ENCODE peak calls at places on chromosome 11, in ten cellular contexts. One of them, this sample, is unnamed.

GRCh38 chr11:109439684-109440083 is 17.7 kb downstream of the C11orf87 start:
- DNase-seq in lower leg skin: no peak
- DNase-seq in tibial artery: no peak
- DNase-seq in upper lobe of right lung: no peak
- DNase-seq in fibroblast of mammary gland: no peak
- DNase-seq in cardiac fibroblast: no peak
- DNase-seq in PC-3: no peak
- DNase-seq in psoas muscle: no peak
- DNase-seq in WTC11: no peak
- DNase-seq in GM06990: no peak
- DNase-seq in this sample: no peak

GRCh38 chr11:119982517-119983239 is 155.2 kb downstream of the TRIM29 start:
- DNase-seq in lower leg skin: peak; percentile 63
- DNase-seq in tibial artery: no peak
- DNase-seq in upper lobe of right lung: peak; percentile 51
- DNase-seq in fibroblast of mammary gland: peak; percentile 54
- DNase-seq in cardiac fibroblast: peak; percentile 9
- DNase-seq in PC-3: no peak
- DNase-seq in psoas muscle: no peak
- DNase-seq in WTC11: no peak
- DNase-seq in GM06990: no peak
- DNase-seq in this sample: no peak

GRCh38 chr11:36763187-36763586 is 165.2 kb upstream of the RAG2 start:
- DNase-seq in lower leg skin: no peak
- DNase-seq in tibial artery: no peak
- DNase-seq in upper lobe of right lung: no peak
- DNase-seq in fibroblast of mammary gland: no peak
- DNase-seq in cardiac fibroblast: no peak
- DNase-seq in PC-3: no peak
- DNase-seq in psoas muscle: no peak
- DNase-seq in WTC11: no peak
- DNase-seq in GM06990: no peak
- DNase-seq in this sample: no peak

GRCh38 chr11:116813170-116813569 is 9.9 kb downstream of the APOA4 start:
- DNase-seq in lower leg skin: no peak
- DNase-seq in tibial artery: no peak
- DNase-seq in upper lobe of right lung: no peak
- DNase-seq in fibroblast of mammary gland: no peak
- DNase-seq in cardiac fibroblast: no peak
- DNase-seq in PC-3: no peak
- DNase-seq in psoas muscle: no peak
- DNase-seq in WTC11: no peak
- DNase-seq in GM06990: no peak
- DNase-seq in this sample: no peak

GRCh38 chr11:123072279-123072678 is 10.3 kb upstream of the HSPA8 start:
- DNase-seq in lower leg skin: no peak
- DNase-seq in tibial artery: no peak
- DNase-seq in upper lobe of right lung: no peak
- DNase-seq in fibroblast of mammary gland: no peak
- DNase-seq in cardiac fibroblast: no peak
- DNase-seq in PC-3: peak; percentile 82
- DNase-seq in psoas muscle: no peak
- DNase-seq in WTC11: no peak
- DNase-seq in GM06990: no peak
- DNase-seq in this sample: no peak

GRCh38 chr11:45225277-45225676 is 60.9 kb downstream of the SYT13 start:
- DNase-seq in lower leg skin: no peak
- DNase-seq in tibial artery: peak; percentile 7
- DNase-seq in upper lobe of right lung: no peak
- DNase-seq in fibroblast of mammary gland: no peak
- DNase-seq in cardiac fibroblast: no peak
- DNase-seq in PC-3: peak; percentile 55
- DNase-seq in psoas muscle: no peak
- DNase-seq in WTC11: no peak
- DNase-seq in GM06990: no peak
- DNase-seq in this sample: peak; percentile 14

GRCh38 chr11:31959711-31960110 is 131.2 kb upstream of the RCN1 start:
- DNase-seq in lower leg skin: no peak
- DNase-seq in tibial artery: no peak
- DNase-seq in upper lobe of right lung: no peak
- DNase-seq in fibroblast of mammary gland: peak; percentile 37
- DNase-seq in cardiac fibroblast: no peak
- DNase-seq in PC-3: peak; percentile 83
- DNase-seq in psoas muscle: no peak
- DNase-seq in WTC11: no peak
- DNase-seq in GM06990: no peak
- DNase-seq in this sample: no peak

GRCh38 chr11:118366287-118366686 is 6.9 kb downstream of the UBE4A start:
- DNase-seq in lower leg skin: no peak
- DNase-seq in tibial artery: no peak
- DNase-seq in upper lobe of right lung: no peak
- DNase-seq in fibroblast of mammary gland: no peak
- DNase-seq in cardiac fibroblast: no peak
- DNase-seq in PC-3: no peak
- DNase-seq in psoas muscle: no peak
- DNase-seq in WTC11: no peak
- DNase-seq in GM06990: no peak
- DNase-seq in this sample: no peak

DNA sequence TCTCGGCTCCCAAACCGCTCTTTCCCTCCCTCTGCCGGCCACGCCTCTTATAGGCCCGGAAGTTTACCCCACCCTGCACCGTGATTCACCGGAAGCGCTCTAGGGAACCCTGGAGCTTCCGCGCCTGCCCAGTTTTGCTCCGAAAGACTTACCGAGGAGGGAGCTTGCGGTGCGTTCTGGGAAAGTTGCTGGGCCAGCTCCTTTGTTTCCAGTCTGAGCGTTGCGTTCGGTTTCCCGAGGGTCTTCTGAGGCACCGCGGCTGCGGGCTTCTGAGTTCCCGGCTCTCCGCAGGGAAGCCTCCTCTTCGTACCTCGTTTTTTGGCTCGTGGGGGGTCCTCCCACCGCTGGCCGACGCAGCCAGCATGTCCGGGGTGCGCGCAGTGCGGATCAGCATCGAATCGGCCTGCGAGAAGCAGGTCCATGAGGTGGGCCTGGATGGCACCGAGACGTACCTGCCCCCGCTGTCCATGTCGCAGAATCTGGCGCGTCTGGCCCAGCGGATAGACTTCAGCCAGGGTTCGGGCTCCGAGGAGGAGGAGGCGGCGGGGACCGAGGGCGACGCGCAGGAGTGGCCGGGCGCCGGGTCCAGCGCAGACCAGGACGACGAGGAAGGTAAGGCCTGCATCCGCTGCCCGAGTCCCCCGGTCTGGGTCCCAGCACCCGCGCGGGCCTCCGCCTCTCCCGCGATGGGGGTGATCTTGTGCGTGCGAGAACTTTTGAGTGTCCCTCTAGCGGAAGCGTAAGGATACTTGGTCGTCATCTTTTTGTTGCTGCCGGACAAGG is at the start of gene MED17:
- DNase-seq in lower leg skin: peak; percentile 98
- DNase-seq in tibial artery: peak; percentile 95
- DNase-seq in upper lobe of right lung: peak; percentile 94
- DNase-seq in fibroblast of mammary gland: peak; percentile 91
- DNase-seq in cardiac fibroblast: peak; percentile 94
- DNase-seq in PC-3: peak; percentile 98
- DNase-seq in psoas muscle: peak; percentile 95
- DNase-seq in WTC11: peak; percentile 91
- DNase-seq in GM06990: peak; percentile 85
- DNase-seq in this sample: peak; percentile 87
- TF ChIP-seq CTCF in lower leg skin: no peak
- TF ChIP-seq CTCF in tibial artery: peak; percentile 41
- TF ChIP-seq CTCF in upper lobe of right lung: peak; percentile 46
- TF ChIP-seq CTCF in fibroblast of mammary gland: peak; percentile 41
- TF ChIP-seq CTCF in cardiac fibroblast: peak; percentile 37
- TF ChIP-seq CTCF in PC-3: peak; percentile 59
- TF ChIP-seq CTCF in psoas muscle: peak; percentile 41
- TF ChIP-seq CTCF in WTC11: no peak
- TF ChIP-seq CTCF in GM06990: peak; percentile 36
- TF ChIP-seq CTCF in this sample: peak; percentile 59

DNA sequence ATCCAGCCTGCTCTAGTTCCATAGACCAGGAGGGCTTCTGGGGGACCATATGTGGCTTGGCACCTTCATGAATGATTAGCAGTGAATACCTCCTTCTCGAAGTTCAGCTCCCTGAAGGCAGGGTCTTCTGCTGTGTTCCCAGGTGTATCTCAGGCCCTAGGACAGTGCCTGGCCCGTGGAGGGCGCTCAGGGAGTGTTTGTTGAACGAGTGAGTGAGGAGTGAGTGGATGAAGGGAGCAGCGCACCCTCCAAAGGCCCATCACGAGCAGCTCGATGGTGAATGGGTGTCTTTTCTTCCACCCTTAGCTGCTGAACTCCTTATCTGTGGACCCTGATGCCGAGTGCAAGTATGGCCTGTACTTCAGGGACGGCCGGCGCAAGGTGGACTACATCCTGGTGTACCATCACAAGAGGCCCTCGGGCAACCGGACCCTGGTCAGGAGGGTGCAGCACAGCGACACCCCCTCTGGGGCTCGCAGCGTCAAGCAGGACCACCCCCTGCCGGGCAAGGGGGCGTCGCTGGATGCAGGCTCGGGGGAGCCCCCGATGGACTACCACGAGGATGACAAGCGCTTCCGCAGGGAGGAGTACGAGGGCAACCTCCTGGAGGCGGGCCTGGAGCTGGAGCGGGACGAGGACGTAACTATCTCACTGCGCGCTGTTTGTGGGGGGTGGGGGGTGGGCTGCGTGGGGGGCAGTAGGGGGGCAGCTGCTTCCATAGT is 9.5 kb downstream of the ANO1 start:
- DNase-seq in lower leg skin: no peak
- DNase-seq in tibial artery: no peak
- DNase-seq in upper lobe of right lung: peak; percentile 57
- DNase-seq in fibroblast of mammary gland: no peak
- DNase-seq in cardiac fibroblast: no peak
- DNase-seq in PC-3: no peak
- DNase-seq in psoas muscle: no peak
- DNase-seq in WTC11: peak; percentile 67
- DNase-seq in GM06990: no peak
- DNase-seq in this sample: no peak
- TF ChIP-seq CTCF in lower leg skin: no peak
- TF ChIP-seq CTCF in tibial artery: no peak
- TF ChIP-seq CTCF in upper lobe of right lung: no peak
- TF ChIP-seq CTCF in fibroblast of mammary gland: no peak
- TF ChIP-seq CTCF in cardiac fibroblast: no peak
- TF ChIP-seq CTCF in PC-3: no peak
- TF ChIP-seq CTCF in psoas muscle: no peak
- TF ChIP-seq CTCF in WTC11: no peak
- TF ChIP-seq CTCF in GM06990: no peak
- TF ChIP-seq CTCF in this sample: no peak

GRCh38 chr11:66267379-66268209 is 845 bp upstream of the RAB1B start:
- DNase-seq in lower leg skin: peak; percentile 98
- DNase-seq in tibial artery: peak; percentile 95
- DNase-seq in upper lobe of right lung: peak; percentile 93
- DNase-seq in fibroblast of mammary gland: peak; percentile 76
- DNase-seq in cardiac fibroblast: peak; percentile 93
- DNase-seq in PC-3: peak; percentile 81
- DNase-seq in psoas muscle: peak; percentile 94
- DNase-seq in WTC11: peak; percentile 86
- DNase-seq in GM06990: peak; percentile 89
- DNase-seq in this sample: peak; percentile 75

GRCh38 chr11:66268210-66268952 is at the start of gene RAB1B:
- DNase-seq in lower leg skin: peak; percentile 100
- DNase-seq in tibial artery: peak; percentile 100
- DNase-seq in upper lobe of right lung: peak; percentile 100
- DNase-seq in fibroblast of mammary gland: peak; percentile 99
- DNase-seq in cardiac fibroblast: peak; percentile 100
- DNase-seq in PC-3: peak; percentile 100
- DNase-seq in psoas muscle: peak; percentile 100
- DNase-seq in WTC11: peak; percentile 100
- DNase-seq in GM06990: peak; percentile 100
- DNase-seq in this sample: peak; percentile 100

GRCh38 chr11:66267039-66267378 is 1.4 kb upstream of the RAB1B start:
- DNase-seq in lower leg skin: no peak
- DNase-seq in tibial artery: no peak
- DNase-seq in upper lobe of right lung: no peak
- DNase-seq in fibroblast of mammary gland: no peak
- DNase-seq in cardiac fibroblast: no peak
- DNase-seq in PC-3: no peak
- DNase-seq in psoas muscle: no peak
- DNase-seq in WTC11: no peak
- DNase-seq in GM06990: no peak
- DNase-seq in this sample: no peak

GRCh38 chr11:66271816-66272215 is 3.4 kb downstream of the RAB1B start:
- DNase-seq in lower leg skin: no peak
- DNase-seq in tibial artery: no peak
- DNase-seq in upper lobe of right lung: no peak
- DNase-seq in fibroblast of mammary gland: no peak
- DNase-seq in cardiac fibroblast: no peak
- DNase-seq in PC-3: no peak
- DNase-seq in psoas muscle: peak; percentile 36
- DNase-seq in WTC11: no peak
- DNase-seq in GM06990: no peak
- DNase-seq in this sample: no peak

DNA sequence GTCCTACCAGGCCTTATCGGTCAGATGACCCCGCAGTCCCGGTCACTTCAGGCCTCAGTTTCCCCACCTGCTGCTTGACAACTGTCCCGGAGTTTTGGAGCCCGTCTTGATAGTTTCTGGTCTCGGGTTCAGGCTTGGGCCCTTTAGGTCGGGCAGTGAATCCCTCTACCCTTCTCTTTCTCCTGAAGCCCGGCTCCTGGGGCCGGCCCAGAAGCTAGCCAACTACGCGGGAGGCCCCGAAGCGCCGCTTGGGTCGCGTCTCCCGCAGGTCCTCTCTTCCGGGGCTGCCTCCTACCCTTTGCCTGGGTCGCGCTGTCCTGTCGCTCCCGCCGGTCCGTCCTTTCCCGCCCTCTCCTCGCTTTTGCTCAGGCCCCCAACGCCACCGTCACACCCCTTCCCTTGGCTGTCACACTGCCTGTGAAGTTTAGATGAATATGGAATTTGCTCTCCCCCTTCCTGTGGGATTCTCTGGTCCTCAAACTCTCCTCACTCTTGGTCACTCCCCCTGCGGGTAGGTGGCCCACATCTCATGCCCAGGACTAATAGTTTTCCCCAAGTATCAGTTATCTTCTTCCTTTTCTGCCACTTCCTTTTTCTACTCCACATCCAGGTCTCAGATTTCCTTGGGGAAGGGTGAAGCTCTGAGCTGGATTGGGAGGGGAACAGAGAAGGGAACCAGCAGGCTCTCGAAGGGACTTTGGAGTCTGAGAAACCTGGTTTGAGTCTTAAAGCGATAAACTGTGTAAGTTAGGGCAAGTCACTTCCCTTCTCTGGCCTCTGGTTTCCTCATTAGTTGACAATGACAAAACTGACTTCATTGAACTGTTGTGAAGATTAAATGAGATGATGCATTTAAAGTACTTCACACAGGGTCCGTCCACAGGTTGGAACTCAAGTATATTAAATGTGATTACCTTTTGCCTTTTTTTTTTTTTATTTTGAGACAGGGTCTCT is 791 bp downstream of the RAB1B start:
- DNase-seq in lower leg skin: no peak
- DNase-seq in tibial artery: peak; percentile 72
- DNase-seq in upper lobe of right lung: peak; percentile 73
- DNase-seq in fibroblast of mammary gland: peak; percentile 34
- DNase-seq in cardiac fibroblast: peak; percentile 47
- DNase-seq in PC-3: peak; percentile 53
- DNase-seq in psoas muscle: peak; percentile 66
- DNase-seq in WTC11: peak; percentile 43
- DNase-seq in GM06990: no peak
- DNase-seq in this sample: no peak
- TF ChIP-seq CTCF in lower leg skin: no peak
- TF ChIP-seq CTCF in tibial artery: no peak
- TF ChIP-seq CTCF in upper lobe of right lung: peak; percentile 7
- TF ChIP-seq CTCF in fibroblast of mammary gland: peak; percentile 30
- TF ChIP-seq CTCF in cardiac fibroblast: peak; percentile 34
- TF ChIP-seq CTCF in PC-3: peak; percentile 46
- TF ChIP-seq CTCF in psoas muscle: peak; percentile 10
- TF ChIP-seq CTCF in WTC11: no peak
- TF ChIP-seq CTCF in GM06990: peak; percentile 25
- TF ChIP-seq CTCF in this sample: peak; percentile 52

GRCh38 chr11:7537260-7537659 is 23.5 kb downstream of the PPFIBP2 start:
- DNase-seq in lower leg skin: peak; percentile 84
- DNase-seq in tibial artery: no peak
- DNase-seq in upper lobe of right lung: no peak
- DNase-seq in fibroblast of mammary gland: no peak
- DNase-seq in cardiac fibroblast: no peak
- DNase-seq in PC-3: no peak
- DNase-seq in psoas muscle: no peak
- DNase-seq in WTC11: no peak
- DNase-seq in GM06990: no peak
- DNase-seq in this sample: no peak

GRCh38 chr11:7538023-7538422 is 24.2 kb downstream of the PPFIBP2 start:
- DNase-seq in lower leg skin: peak; percentile 94
- DNase-seq in tibial artery: no peak
- DNase-seq in upper lobe of right lung: no peak
- DNase-seq in fibroblast of mammary gland: peak; percentile 50
- DNase-seq in cardiac fibroblast: no peak
- DNase-seq in PC-3: no peak
- DNase-seq in psoas muscle: peak; percentile 73
- DNase-seq in WTC11: no peak
- DNase-seq in GM06990: no peak
- DNase-seq in this sample: no peak

GRCh38 chr11:7534030-7534378 is 20.2 kb downstream of the PPFIBP2 start:
- DNase-seq in lower leg skin: no peak
- DNase-seq in tibial artery: no peak
- DNase-seq in upper lobe of right lung: no peak
- DNase-seq in fibroblast of mammary gland: no peak
- DNase-seq in cardiac fibroblast: no peak
- DNase-seq in PC-3: no peak
- DNase-seq in psoas muscle: no peak
- DNase-seq in WTC11: no peak
- DNase-seq in GM06990: no peak
- DNase-seq in this sample: no peak

GRCh38 chr11:7538466-7539454 is 25.0 kb downstream of the PPFIBP2 start:
- DNase-seq in lower leg skin: peak; percentile 86
- DNase-seq in tibial artery: no peak
- DNase-seq in upper lobe of right lung: no peak
- DNase-seq in fibroblast of mammary gland: no peak
- DNase-seq in cardiac fibroblast: no peak
- DNase-seq in PC-3: peak; percentile 32
- DNase-seq in psoas muscle: no peak
- DNase-seq in WTC11: no peak
- DNase-seq in GM06990: no peak
- DNase-seq in this sample: no peak

GRCh38 chr11:7536102-7536501 is 22.3 kb downstream of the PPFIBP2 start:
- DNase-seq in lower leg skin: peak; percentile 46
- DNase-seq in tibial artery: no peak
- DNase-seq in upper lobe of right lung: no peak
- DNase-seq in fibroblast of mammary gland: no peak
- DNase-seq in cardiac fibroblast: no peak
- DNase-seq in PC-3: no peak
- DNase-seq in psoas muscle: no peak
- DNase-seq in WTC11: peak; percentile 49
- DNase-seq in GM06990: no peak
- DNase-seq in this sample: no peak
- TF ChIP-seq CTCF in lower leg skin: no peak
- TF ChIP-seq CTCF in tibial artery: no peak
- TF ChIP-seq CTCF in upper lobe of right lung: peak; percentile 19
- TF ChIP-seq CTCF in fibroblast of mammary gland: no peak
- TF ChIP-seq CTCF in cardiac fibroblast: peak; percentile 2
- TF ChIP-seq CTCF in PC-3: peak; percentile 18
- TF ChIP-seq CTCF in psoas muscle: peak; percentile 16
- TF ChIP-seq CTCF in WTC11: peak; percentile 19
- TF ChIP-seq CTCF in GM06990: peak; percentile 22
- TF ChIP-seq CTCF in this sample: peak; percentile 10